ENCODE peak calls at places on chromosome 2, in four cellular contexts. D is tibial artery, B is psoas muscle, F is NB4. O is an unnamed sample.

GRCh38 chr2:98568161-98568956 is 40.0 kb downstream of the COA5 start:
- DNase-seq in D (peak; percentile 23), B (no peak), F (no peak), O (peak; percentile 18)

GRCh38 chr2:584863-585823 is 92.1 kb downstream of the TMEM18 start:
- DNase-seq in D (no peak), B (no peak), F (peak; percentile 44), O (no peak)

GRCh38 chr2:1979101-1979500 is 234.8 kb upstream of the PXDN start:
- DNase-seq in D (no peak), B (no peak), F (peak; percentile 22), O (no peak)

GRCh38 chr2:119683717-119684443 is 4.9 kb downstream of the TMEM177 start:
- DNase-seq in D (peak; percentile 29), B (no peak), F (no peak), O (peak; percentile 86)

GRCh38 chr2:215772634-215773563 is 240.5 kb downstream of the MREG start:
- DNase-seq in D (no peak), B (no peak), F (no peak), O (no peak)

GRCh38 chr2:217393585-217394032 is 533.7 kb upstream of the TNP1 start:
- DNase-seq in D (peak; percentile 94), B (peak; percentile 79), F (no peak), O (peak; percentile 98)

GRCh38 chr2:54559593-54560145 is 103.5 kb downstream of the SPTBN1 start:
- DNase-seq in D (peak; percentile 70), B (no peak), F (peak; percentile 88), O (peak; percentile 89)

GRCh38 chr2:104769096-104769495 is 84.8 kb upstream of the POU3F3 start:
- DNase-seq in D (no peak), B (no peak), F (no peak), O (peak; percentile 49)

GRCh38 chr2:240728361-240728760 is 36.7 kb downstream of the AQP12A start:
- DNase-seq in D (no peak), B (no peak), F (no peak), O (no peak)

GRCh38 chr2:3237501-3237889 is 140.1 kb downstream of the EIPR1 start:
- DNase-seq in D (no peak), B (no peak), F (no peak), O (no peak)

GRCh38 chr2:47719099-47719498 is 63.8 kb upstream of the MSH6 start:
- DNase-seq in D (no peak), B (no peak), F (no peak), O (no peak)

GRCh38 chr2:157192445-157193423 is 64.8 kb upstream of the GALNT5 start:
- DNase-seq in D (no peak), B (no peak), F (no peak), O (no peak)

GRCh38 chr2:6945087-6945813 is 28.0 kb downstream of the RNF144A start:
- DNase-seq in D (no peak), B (no peak), F (no peak), O (no peak)

DNA sequence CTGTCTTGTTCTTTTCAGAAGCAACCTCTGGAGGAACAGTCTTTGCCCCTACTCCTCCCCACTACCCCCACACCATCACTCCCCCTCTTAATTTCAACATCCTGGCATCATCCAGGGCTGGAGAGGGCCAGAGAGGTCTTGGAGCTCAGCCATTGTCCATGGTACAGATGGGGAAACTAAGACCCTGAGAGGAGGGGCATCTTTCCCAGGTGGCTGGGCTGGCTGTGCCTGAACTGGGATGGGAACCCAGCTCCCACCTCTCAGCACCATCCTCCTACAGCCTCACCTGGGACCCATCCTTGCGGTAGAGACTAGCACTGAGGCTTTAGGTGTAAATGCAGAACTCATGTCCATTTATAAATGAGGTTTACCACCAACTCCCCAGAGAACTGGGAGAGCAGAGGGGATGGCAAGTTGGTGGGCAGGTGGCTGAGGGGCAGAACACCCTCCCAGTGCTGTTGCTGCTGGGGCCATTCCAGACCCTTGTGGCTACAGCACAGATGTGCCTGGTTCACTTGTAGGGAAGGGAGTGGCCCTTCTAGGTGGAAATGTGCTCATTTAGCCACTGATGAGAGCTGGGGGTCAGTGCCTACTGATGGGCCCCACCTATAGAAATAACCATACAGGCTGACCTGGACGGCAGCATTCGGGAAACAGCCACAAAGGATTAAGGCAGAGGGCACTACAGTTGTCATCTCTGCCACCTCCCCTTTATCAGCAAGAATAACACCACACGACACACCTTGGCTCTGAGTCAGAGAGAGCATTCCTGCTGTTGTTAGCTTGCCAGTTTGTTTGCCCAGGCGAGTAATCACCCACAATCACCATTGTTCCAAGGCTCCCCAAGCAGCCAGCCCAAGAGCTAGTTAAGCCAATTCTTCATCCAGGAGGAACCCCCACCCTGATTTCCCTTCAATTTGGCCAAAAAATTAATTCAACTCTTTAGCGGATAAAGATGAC is 2.1 kb downstream of the MLPH start:
- DNase-seq in D (no peak), B (no peak), F (no peak), O (peak; percentile 49)
- H3K4me3 ChIP-seq in D (no peak overlapping the region), B (no peak overlapping the region), F (no peak overlapping the region), O (no peak overlapping the region)

GRCh38 chr2:238152811-238153688 is 5.7 kb upstream of the ERFE start:
- DNase-seq in D (no peak), B (no peak), F (no peak), O (no peak)
- TF ChIP-seq CTCF in D (no peak), B (peak; percentile 23), F (peak; percentile 43), O (no peak)

DNA sequence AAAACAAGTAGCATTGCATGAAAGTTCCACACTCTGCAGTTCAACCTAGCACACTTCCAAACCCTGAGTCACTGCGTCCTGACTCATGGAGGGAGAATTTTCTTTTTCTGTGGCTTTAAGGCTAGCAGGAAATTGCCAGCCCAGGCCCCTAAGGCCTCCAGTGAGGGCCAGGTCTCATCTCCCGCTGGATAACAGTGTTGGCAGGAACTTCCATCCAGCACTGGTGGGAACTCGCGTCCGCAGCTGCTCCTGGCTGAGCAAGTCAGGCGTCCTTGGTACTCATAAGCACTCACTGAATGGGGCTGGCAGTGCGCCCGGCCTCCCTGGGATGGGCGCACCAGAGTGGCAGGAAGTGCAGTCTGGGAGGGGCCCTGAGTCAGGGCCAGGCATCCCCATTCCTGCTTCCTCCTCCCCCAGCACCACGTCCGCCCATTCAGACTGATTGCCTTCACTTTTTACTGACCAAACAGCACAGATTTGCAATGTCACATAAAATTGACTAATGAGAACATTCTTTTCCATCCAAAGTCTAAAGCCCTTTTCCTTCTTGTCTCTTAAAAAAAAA is 14.3 kb downstream of the MALL start:
- DNase-seq in D (peak; percentile 99), B (peak; percentile 96), F (no peak), O (peak; percentile 100)
- H3K4me3 ChIP-seq in D (peak overlapping the region; percentile 17), B (no peak overlapping the region), F (no peak overlapping the region), O (no peak overlapping the region)

DNA sequence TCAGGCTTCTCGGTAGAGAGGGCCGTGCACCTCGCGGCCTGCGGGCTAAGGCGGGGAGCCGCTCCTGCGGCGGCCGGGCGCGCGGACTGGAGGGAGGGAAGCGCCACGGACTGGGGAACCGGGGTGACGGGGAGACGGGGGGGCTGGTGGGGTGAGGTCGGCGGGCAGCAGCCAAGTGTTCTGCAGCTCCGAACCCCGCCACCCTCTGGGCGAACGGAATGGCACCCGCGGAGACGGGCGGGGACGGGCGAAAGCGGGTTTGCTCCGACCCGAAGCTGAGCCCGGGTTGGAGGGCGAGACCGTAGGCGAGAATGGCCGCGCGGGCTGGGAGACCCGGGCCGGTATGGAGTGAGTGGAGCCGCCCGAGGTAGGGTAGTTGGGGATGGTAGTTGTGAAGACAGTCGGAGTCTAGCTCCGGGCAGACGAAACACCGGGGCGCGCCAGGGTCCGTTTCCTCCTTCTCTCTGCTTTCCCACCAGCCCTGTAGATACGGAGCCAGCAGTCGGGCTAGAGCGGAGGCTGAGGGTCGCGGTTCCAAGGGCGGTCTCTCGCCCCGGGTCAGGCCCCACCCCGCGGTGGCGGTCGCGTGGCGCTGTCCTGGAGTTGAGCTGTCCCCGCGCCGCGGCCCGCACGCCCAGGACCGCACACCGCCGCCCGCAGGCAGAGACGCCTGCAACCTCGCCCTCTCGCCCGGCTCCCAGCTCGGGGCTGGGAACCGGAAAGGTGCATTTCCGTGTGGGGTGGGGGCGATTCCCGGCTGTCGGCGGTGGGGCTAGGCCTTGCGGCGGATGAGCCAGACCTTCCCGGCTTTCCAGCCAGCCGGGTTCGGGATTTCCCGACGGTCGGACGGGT is 160.3 kb upstream of the SIX2 start:
- DNase-seq in D (no peak), B (peak; percentile 45), F (peak; percentile 65), O (peak; percentile 24)
- TF ChIP-seq CTCF in D (no peak), B (no peak), F (no peak), O (no peak)

DNA sequence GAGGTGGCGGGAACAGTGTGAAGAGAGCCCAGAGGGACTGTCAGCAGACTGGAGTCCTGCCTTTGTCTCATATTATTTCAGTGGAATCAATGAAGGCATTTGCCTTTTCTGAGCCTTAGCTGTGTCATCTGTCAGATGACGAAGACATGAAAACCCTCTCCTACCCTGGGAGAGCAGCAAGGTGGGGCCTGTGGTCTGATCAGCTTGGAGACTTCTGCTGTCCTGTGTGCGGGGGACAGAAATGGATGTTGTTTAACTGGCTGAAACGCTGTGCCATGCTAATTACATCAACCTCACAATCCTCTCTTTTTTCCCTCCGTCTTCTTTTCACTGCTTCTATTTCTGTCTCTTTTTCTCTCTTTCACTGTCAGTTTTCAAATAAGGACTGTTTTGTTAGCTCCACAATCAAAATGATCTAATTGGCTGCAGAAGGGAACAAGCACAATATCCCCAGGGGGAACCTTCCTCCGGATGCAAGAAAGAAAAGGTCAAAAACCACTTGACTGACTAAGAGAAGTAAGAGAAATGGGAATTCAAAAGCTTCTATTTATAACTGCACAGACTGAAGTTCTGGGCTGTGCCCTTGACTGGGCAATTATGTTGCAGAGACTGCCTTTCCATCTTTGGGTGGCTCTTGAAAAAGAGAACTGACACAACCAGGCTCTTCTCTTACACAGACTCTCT is 340.1 kb downstream of the CLIP4 start:
- DNase-seq in D (no peak), B (no peak), F (no peak), O (peak; percentile 32)
- H3K4me3 ChIP-seq in D (no peak overlapping the region), B (no peak overlapping the region), F (no peak overlapping the region), O (no peak overlapping the region)

GRCh38 chr2:190340369-190340768 is 3.0 kb upstream of the INPP1 start:
- DNase-seq in D (no peak), B (no peak), F (peak; percentile 36), O (peak; percentile 44)

GRCh38 chr2:190342601-190343000 is 788 bp upstream of the INPP1 start:
- DNase-seq in D (no peak), B (no peak), F (no peak), O (no peak)

GRCh38 chr2:190343500-190344274 is at the start of gene INPP1:
- DNase-seq in D (peak; percentile 78), B (peak; percentile 81), F (peak; percentile 91), O (peak; percentile 69)

GRCh38 chr2:190343170-190343499 is 254 bp upstream of the INPP1 start:
- DNase-seq in D (no peak), B (no peak), F (no peak), O (no peak)

GRCh38 chr2:190344275-190344827 is 962 bp downstream of the INPP1 start:
- DNase-seq in D (no peak), B (no peak), F (peak; percentile 71), O (peak; percentile 34)
- TF ChIP-seq CTCF in D (peak; percentile 15), B (peak; percentile 36), F (peak; percentile 33), O (peak; percentile 22)

GRCh38 chr2:219628235-219628985 is 980 bp downstream of the SLC4A3 start:
- DNase-seq in D (peak; percentile 58), B (no peak), F (no peak), O (no peak)

GRCh38 chr2:219629976-219630695 is 2.7 kb downstream of the SLC4A3 start:
- DNase-seq in D (peak; percentile 57), B (no peak), F (no peak), O (no peak)

GRCh38 chr2:219627105-219628100 is at the start of gene SLC4A3:
- DNase-seq in D (no peak), B (no peak), F (no peak), O (no peak)

GRCh38 chr2:219630770-219631405 is 3.5 kb downstream of the SLC4A3 start:
- DNase-seq in D (peak; percentile 64), B (no peak), F (no peak), O (no peak)

GRCh38 chr2:219628986-219629901 is 1.8 kb downstream of the SLC4A3 start:
- DNase-seq in D (peak; percentile 57), B (no peak), F (peak; percentile 52), O (no peak)
- H3K4me3 ChIP-seq in D (no peak overlapping the region), B (no peak overlapping the region), F (no peak overlapping the region), O (no peak overlapping the region)

O was measured in fibroblast of mammary gland.